ENCODE peak calls at places on chromosomes 2 and 18, in nine cellular contexts. One of them, this sample, is unnamed.

GRCh38 chr18:3411854-3412268 is 38.1 kb upstream of the TGIF1 start:
- DNase-seq in stomach: peak
- DNase-seq in HepG2: no peak
- DNase-seq in K562: no peak
- DNase-seq in esophagus muscularis mucosa: no peak
- DNase-seq in transverse colon: peak
- DNase-seq in sigmoid colon: no peak
- DNase-seq in SK-N-SH: no peak
- DNase-seq in GM12878: no peak
- DNase-seq in this sample: peak

GRCh38 chr2:174748948-174749347 is 15.3 kb downstream of the CHRNA1 start:
- DNase-seq in SK-N-SH: peak
- DNase-seq in transverse colon: peak
- DNase-seq in HepG2: peak
- DNase-seq in sigmoid colon: no peak
- DNase-seq in stomach: peak
- DNase-seq in esophagus muscularis mucosa: no peak
- DNase-seq in GM12878: no peak
- DNase-seq in K562: peak
- DNase-seq in this sample: peak

GRCh38 chr2:166539340-166540162 is 45.5 kb upstream of the SCN7A start:
- DNase-seq in transverse colon: no peak
- DNase-seq in esophagus muscularis mucosa: no peak
- DNase-seq in K562: peak
- DNase-seq in sigmoid colon: no peak
- DNase-seq in GM12878: peak
- DNase-seq in SK-N-SH: peak
- DNase-seq in stomach: no peak
- DNase-seq in HepG2: peak
- DNase-seq in this sample: no peak

GRCh38 chr18:79523738-79524180 is 128.0 kb downstream of the NFATC1 start:
- DNase-seq in K562: no peak
- DNase-seq in HepG2: no peak
- DNase-seq in sigmoid colon: peak
- DNase-seq in GM12878: peak
- DNase-seq in SK-N-SH: no peak
- DNase-seq in esophagus muscularis mucosa: no peak
- DNase-seq in stomach: no peak
- DNase-seq in transverse colon: peak
- DNase-seq in this sample: peak

GRCh38 chr18:74546751-74547530 is 12.6 kb downstream of the CNDP1 start:
- DNase-seq in K562: no peak
- DNase-seq in HepG2: no peak
- DNase-seq in transverse colon: no peak
- DNase-seq in SK-N-SH: no peak
- DNase-seq in stomach: peak
- DNase-seq in esophagus muscularis mucosa: no peak
- DNase-seq in GM12878: no peak
- DNase-seq in sigmoid colon: no peak
- DNase-seq in this sample: no peak

GRCh38 chr2:170815746-170816498 is 765 bp upstream of the GAD1 start:
- DNase-seq in sigmoid colon: no peak
- DNase-seq in esophagus muscularis mucosa: peak
- DNase-seq in stomach: peak
- DNase-seq in transverse colon: peak
- DNase-seq in HepG2: peak
- DNase-seq in K562: peak
- DNase-seq in SK-N-SH: peak
- DNase-seq in GM12878: no peak
- DNase-seq in this sample: peak

GRCh38 chr2:103435010-103435409 is 673.2 kb downstream of the TMEM182 start:
- DNase-seq in esophagus muscularis mucosa: no peak
- DNase-seq in HepG2: no peak
- DNase-seq in GM12878: no peak
- DNase-seq in sigmoid colon: no peak
- DNase-seq in stomach: no peak
- DNase-seq in SK-N-SH: no peak
- DNase-seq in K562: peak
- DNase-seq in transverse colon: no peak
- DNase-seq in this sample: no peak

GRCh38 chr18:23992941-23993280 is 21.6 kb upstream of the TTC39C start:
- DNase-seq in SK-N-SH: no peak
- DNase-seq in stomach: no peak
- DNase-seq in K562: no peak
- DNase-seq in GM12878: no peak
- DNase-seq in transverse colon: no peak
- DNase-seq in sigmoid colon: no peak
- DNase-seq in HepG2: no peak
- DNase-seq in esophagus muscularis mucosa: no peak
- DNase-seq in this sample: no peak

GRCh38 chr18:54030434-54030833 is 194.0 kb downstream of the MBD2 start:
- DNase-seq in esophagus muscularis mucosa: no peak
- DNase-seq in sigmoid colon: no peak
- DNase-seq in SK-N-SH: no peak
- DNase-seq in GM12878: no peak
- DNase-seq in HepG2: no peak
- DNase-seq in transverse colon: no peak
- DNase-seq in stomach: no peak
- DNase-seq in K562: no peak
- DNase-seq in this sample: no peak

GRCh38 chr2:216829533-216829932 is 30.3 kb downstream of the TNP1 start:
- DNase-seq in transverse colon: peak
- DNase-seq in HepG2: no peak
- DNase-seq in esophagus muscularis mucosa: no peak
- DNase-seq in SK-N-SH: no peak
- DNase-seq in sigmoid colon: peak
- DNase-seq in K562: no peak
- DNase-seq in GM12878: no peak
- DNase-seq in stomach: peak
- DNase-seq in this sample: no peak

GRCh38 chr2:218501665-218502064 is 66.5 kb downstream of the USP37 start:
- DNase-seq in SK-N-SH: no peak
- DNase-seq in sigmoid colon: no peak
- DNase-seq in K562: no peak
- DNase-seq in stomach: no peak
- DNase-seq in transverse colon: no peak
- DNase-seq in esophagus muscularis mucosa: no peak
- DNase-seq in HepG2: no peak
- DNase-seq in GM12878: no peak
- DNase-seq in this sample: no peak

GRCh38 chr2:11332596-11332995 is 11.8 kb downstream of the ROCK2 start:
- DNase-seq in esophagus muscularis mucosa: no peak
- DNase-seq in K562: no peak
- DNase-seq in transverse colon: no peak
- DNase-seq in stomach: no peak
- DNase-seq in sigmoid colon: no peak
- DNase-seq in HepG2: no peak
- DNase-seq in SK-N-SH: no peak
- DNase-seq in GM12878: no peak
- DNase-seq in this sample: no peak

GRCh38 chr2:189163889-189164288 is 15.7 kb downstream of the COL5A2 start:
- DNase-seq in SK-N-SH: no peak
- DNase-seq in stomach: no peak
- DNase-seq in K562: no peak
- DNase-seq in transverse colon: no peak
- DNase-seq in HepG2: no peak
- DNase-seq in GM12878: no peak
- DNase-seq in esophagus muscularis mucosa: no peak
- DNase-seq in sigmoid colon: no peak
- DNase-seq in this sample: no peak

GRCh38 chr2:240431276-240431662 is 4.2 kb upstream of the GPC1 start:
- DNase-seq in K562: no peak
- DNase-seq in stomach: peak
- DNase-seq in HepG2: no peak
- DNase-seq in esophagus muscularis mucosa: no peak
- DNase-seq in sigmoid colon: peak
- DNase-seq in GM12878: no peak
- DNase-seq in transverse colon: no peak
- DNase-seq in SK-N-SH: no peak
- DNase-seq in this sample: no peak

GRCh38 chr2:119637371-119637770 is 41.6 kb upstream of the TMEM177 start:
- DNase-seq in SK-N-SH: no peak
- DNase-seq in GM12878: no peak
- DNase-seq in HepG2: no peak
- DNase-seq in stomach: no peak
- DNase-seq in esophagus muscularis mucosa: no peak
- DNase-seq in sigmoid colon: no peak
- DNase-seq in K562: no peak
- DNase-seq in transverse colon: no peak
- DNase-seq in this sample: no peak

GRCh38 chr2:84894758-84895520 is 10.5 kb upstream of the TMSB10 start:
- DNase-seq in SK-N-SH: no peak
- DNase-seq in GM12878: no peak
- DNase-seq in K562: no peak
- DNase-seq in stomach: no peak
- DNase-seq in esophagus muscularis mucosa: no peak
- DNase-seq in HepG2: no peak
- DNase-seq in sigmoid colon: peak
- DNase-seq in transverse colon: no peak
- DNase-seq in this sample: no peak

GRCh38 chr18:38321262-38321661 is 755.7 kb upstream of the CELF4 start:
- DNase-seq in HepG2: no peak
- DNase-seq in sigmoid colon: no peak
- DNase-seq in SK-N-SH: peak
- DNase-seq in K562: no peak
- DNase-seq in esophagus muscularis mucosa: no peak
- DNase-seq in GM12878: no peak
- DNase-seq in transverse colon: no peak
- DNase-seq in stomach: no peak
- DNase-seq in this sample: no peak

GRCh38 chr2:14998548-14998947 is 366.0 kb downstream of the LRATD1 start:
- DNase-seq in transverse colon: no peak
- DNase-seq in GM12878: no peak
- DNase-seq in HepG2: no peak
- DNase-seq in SK-N-SH: no peak
- DNase-seq in K562: no peak
- DNase-seq in sigmoid colon: no peak
- DNase-seq in stomach: no peak
- DNase-seq in esophagus muscularis mucosa: no peak
- DNase-seq in this sample: no peak

GRCh38 chr2:8582850-8583399 is 98.9 kb upstream of the ID2 start:
- DNase-seq in HepG2: no peak
- DNase-seq in K562: no peak
- DNase-seq in transverse colon: no peak
- DNase-seq in stomach: peak
- DNase-seq in esophagus muscularis mucosa: no peak
- DNase-seq in sigmoid colon: no peak
- DNase-seq in SK-N-SH: no peak
- DNase-seq in GM12878: no peak
- DNase-seq in this sample: no peak

GRCh38 chr2:230905448-230906430 is 19.3 kb downstream of the GPR55 start:
- DNase-seq in esophagus muscularis mucosa: no peak
- DNase-seq in GM12878: no peak
- DNase-seq in K562: no peak
- DNase-seq in stomach: peak
- DNase-seq in sigmoid colon: peak
- DNase-seq in SK-N-SH: no peak
- DNase-seq in HepG2: peak
- DNase-seq in transverse colon: no peak
- DNase-seq in this sample: peak

DNA sequence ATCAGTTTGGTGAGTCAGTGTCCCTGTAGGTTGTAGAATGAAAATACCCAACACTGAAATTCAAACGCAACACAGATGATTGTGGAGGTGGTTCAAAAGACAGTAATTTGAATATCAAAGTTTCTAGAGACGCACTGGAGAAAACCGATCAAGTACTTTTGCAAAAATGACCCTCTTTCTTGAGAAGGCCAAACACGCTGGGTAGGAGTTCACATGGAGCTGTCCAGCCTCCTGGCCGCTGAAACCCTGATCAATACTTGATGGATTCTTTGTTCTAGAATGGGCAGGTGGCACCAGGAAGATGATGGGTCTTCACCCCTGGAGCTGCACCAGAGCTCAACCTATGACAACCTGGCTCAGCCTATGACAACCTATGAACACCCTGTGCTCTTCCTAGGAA is 39.7 kb upstream of the UBE2F start:
- DNase-seq in transverse colon: no peak
- DNase-seq in SK-N-SH: no peak
- DNase-seq in K562: no peak
- DNase-seq in stomach: no peak
- DNase-seq in esophagus muscularis mucosa: no peak
- DNase-seq in sigmoid colon: no peak
- DNase-seq in GM12878: no peak
- DNase-seq in HepG2: no peak
- DNase-seq in this sample: no peak
- TF ChIP-seq EP300 in transverse colon: no peak
- TF ChIP-seq EP300 in SK-N-SH: no peak
- TF ChIP-seq EP300 in K562: no peak
- TF ChIP-seq EP300 in stomach: no peak
- TF ChIP-seq EP300 in esophagus muscularis mucosa: no peak
- TF ChIP-seq EP300 in sigmoid colon: no peak
- TF ChIP-seq EP300 in GM12878: no peak
- TF ChIP-seq EP300 in HepG2: no peak
- TF ChIP-seq EP300 in this sample: no peak

GRCh38 chr2:66445076-66445724 is 10.3 kb downstream of the MEIS1 start:
- DNase-seq in K562: no peak
- DNase-seq in GM12878: no peak
- DNase-seq in sigmoid colon: peak
- DNase-seq in SK-N-SH: no peak
- DNase-seq in esophagus muscularis mucosa: no peak
- DNase-seq in HepG2: no peak
- DNase-seq in transverse colon: no peak
- DNase-seq in stomach: no peak
- DNase-seq in this sample: no peak
- TF ChIP-seq CTCF in K562: no peak
- TF ChIP-seq CTCF in GM12878: no peak
- TF ChIP-seq CTCF in sigmoid colon: no peak
- TF ChIP-seq CTCF in SK-N-SH: no peak
- TF ChIP-seq CTCF in esophagus muscularis mucosa: peak
- TF ChIP-seq CTCF in HepG2: no peak
- TF ChIP-seq CTCF in transverse colon: no peak
- TF ChIP-seq CTCF in stomach: no peak
- TF ChIP-seq CTCF in this sample: peak

DNA sequence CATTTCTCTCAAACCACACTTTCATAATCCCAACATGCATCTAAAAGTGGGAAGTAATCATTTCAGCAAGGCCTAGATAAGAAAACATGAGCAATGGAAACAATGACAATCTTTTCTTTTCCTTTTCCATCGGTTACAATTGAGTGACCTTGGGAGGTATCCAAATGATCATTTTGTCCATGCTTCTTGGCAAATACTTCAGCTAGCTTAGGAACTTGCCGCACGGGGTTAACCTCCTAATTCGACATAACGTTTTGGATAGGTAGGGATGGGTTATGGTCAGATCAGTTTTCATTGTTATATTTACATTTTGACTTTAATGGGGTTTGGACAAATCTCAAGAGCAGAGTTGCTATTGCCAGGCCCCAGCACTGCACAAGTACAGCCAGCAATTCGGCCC is 4.6 kb upstream of the PTPRM start:
- DNase-seq in sigmoid colon: no peak
- DNase-seq in HepG2: no peak
- DNase-seq in transverse colon: no peak
- DNase-seq in SK-N-SH: no peak
- DNase-seq in GM12878: no peak
- DNase-seq in esophagus muscularis mucosa: no peak
- DNase-seq in stomach: no peak
- DNase-seq in K562: no peak
- DNase-seq in this sample: no peak
- TF ChIP-seq POLR2AphosphoS5 in sigmoid colon: no peak
- TF ChIP-seq POLR2AphosphoS5 in HepG2: no peak
- TF ChIP-seq POLR2AphosphoS5 in transverse colon: no peak
- TF ChIP-seq POLR2AphosphoS5 in SK-N-SH: no peak
- TF ChIP-seq POLR2AphosphoS5 in GM12878: no peak
- TF ChIP-seq POLR2AphosphoS5 in esophagus muscularis mucosa: no peak
- TF ChIP-seq POLR2AphosphoS5 in stomach: no peak
- TF ChIP-seq POLR2AphosphoS5 in K562: no peak
- TF ChIP-seq POLR2AphosphoS5 in this sample: no peak

GRCh38 chr2:36789181-36789804 is 92.8 kb downstream of the VIT start:
- DNase-seq in esophagus muscularis mucosa: no peak
- DNase-seq in sigmoid colon: no peak
- DNase-seq in SK-N-SH: no peak
- DNase-seq in HepG2: no peak
- DNase-seq in K562: no peak
- DNase-seq in transverse colon: no peak
- DNase-seq in stomach: no peak
- DNase-seq in GM12878: no peak
- DNase-seq in this sample: no peak
- TF ChIP-seq EP300 in esophagus muscularis mucosa: no peak
- TF ChIP-seq EP300 in sigmoid colon: no peak
- TF ChIP-seq EP300 in SK-N-SH: no peak
- TF ChIP-seq EP300 in HepG2: no peak
- TF ChIP-seq EP300 in K562: no peak
- TF ChIP-seq EP300 in transverse colon: no peak
- TF ChIP-seq EP300 in stomach: no peak
- TF ChIP-seq EP300 in GM12878: no peak
- TF ChIP-seq EP300 in this sample: no peak